ENCODE peak calls at places on chromosomes 12 and 14, in nine cellular contexts. G is neural crest cell, K is cardiac fibroblast, E is heart left ventricle, I is cardiac muscle cell, C is lower leg skin, X is fibroblast of the aortic adventitia, N is Panc1, Z is brain microvascular endothelial cell. L is an unnamed sample.
A peak's percentile ranks its signal among the peaks of the same experiment; 100 is the strongest.

GRCh38 chr12:47797432-47797831 is 22.3 kb downstream of the HDAC7 start:
- DNase-seq in G (no peak), K (no peak), E (no peak), I (no peak), C (no peak), X (no peak), N (no peak), Z (no peak), L (no peak)

GRCh38 chr12:125332900-125333299 is 267.7 kb downstream of the AACS start:
- DNase-seq in G (no peak), K (no peak), E (no peak), I (no peak), C (peak; percentile 28), X (no peak), N (no peak), Z (no peak), L (no peak)

GRCh38 chr14:30034049-30034635 is 106.5 kb upstream of the PRKD1 start:
- DNase-seq in G (no peak), K (peak; percentile 6), E (no peak), I (no peak), C (no peak), X (no peak), N (no peak), Z (no peak), L (no peak)

GRCh38 chr12:3944620-3945019 is 71.4 kb upstream of the PARP11 start:
- DNase-seq in G (no peak), K (no peak), E (no peak), I (no peak), C (no peak), X (no peak), N (no peak), Z (no peak), L (no peak)

GRCh38 chr12:94875525-94875924 is 128.0 kb downstream of the NDUFA12 start:
- DNase-seq in G (no peak), K (peak; percentile 24), E (no peak), I (peak; percentile 27), C (no peak), X (peak; percentile 5), N (peak; percentile 25), Z (no peak), L (no peak)

GRCh38 chr14:70265422-70265821 is 76.7 kb upstream of the SLC8A3 start:
- DNase-seq in G (no peak), K (no peak), E (no peak), I (no peak), C (no peak), X (no peak), N (no peak), Z (no peak), L (no peak)

GRCh38 chr12:39272934-39273770 is 169.8 kb downstream of the KIF21A start:
- DNase-seq in G (peak; percentile 40), K (peak; percentile 67), E (no peak), I (peak; percentile 59), C (no peak), X (peak; percentile 51), N (peak; percentile 10), Z (peak; percentile 40), L (no peak)

GRCh38 chr14:36208690-36209278 is 32.3 kb upstream of the PTCSC3 start:
- DNase-seq in G (no peak), K (no peak), E (no peak), I (no peak), C (no peak), X (no peak), N (no peak), Z (no peak), L (no peak)

GRCh38 chr14:59688224-59689170 is 111.9 kb upstream of the CCDC175 start:
- DNase-seq in G (peak; percentile 45), K (peak; percentile 70), E (no peak), I (peak; percentile 75), C (no peak), X (peak; percentile 68), N (peak; percentile 22), Z (peak; percentile 70), L (no peak)

GRCh38 chr14:68099348-68100045 is 279.9 kb downstream of the RAD51B start:
- DNase-seq in G (no peak), K (no peak), E (no peak), I (no peak), C (no peak), X (no peak), N (no peak), Z (no peak), L (no peak)

GRCh38 chr14:92844220-92844619 is 50.1 kb downstream of the GOLGA5 start:
- DNase-seq in G (no peak), K (peak; percentile 27), E (no peak), I (no peak), C (no peak), X (no peak), N (no peak), Z (no peak), L (no peak)

GRCh38 chr12:106238146-106238545 is 9.7 kb downstream of the CKAP4 start:
- DNase-seq in G (no peak), K (no peak), E (peak; percentile 60), I (no peak), C (no peak), X (no peak), N (no peak), Z (no peak), L (no peak)

GRCh38 chr12:1927751-1928351 is 9.4 kb upstream of the CACNA2D4 start:
- DNase-seq in G (no peak), K (no peak), E (peak; percentile 90), I (peak; percentile 80), C (peak; percentile 72), X (peak; percentile 83), N (no peak), Z (no peak), L (no peak)

GRCh38 chr12:19192709-19193108 is 63.2 kb downstream of the PLEKHA5 start:
- DNase-seq in G (no peak), K (no peak), E (no peak), I (no peak), C (no peak), X (no peak), N (no peak), Z (no peak), L (no peak)

GRCh38 chr14:55071870-55072640 is 20.6 kb downstream of the MAPK1IP1L start:
- DNase-seq in G (no peak), K (peak; percentile 93), E (peak; percentile 72), I (peak; percentile 73), C (no peak), X (peak; percentile 91), N (no peak), Z (peak; percentile 72), L (no peak)

GRCh38 chr14:23344481-23344880 is 8.2 kb downstream of the SLC22A17 start:
- DNase-seq in G (no peak), K (no peak), E (no peak), I (no peak), C (peak; percentile 58), X (no peak), N (no peak), Z (no peak), L (no peak)

GRCh38 chr14:23348297-23348655 is 4.4 kb downstream of the SLC22A17 start:
- DNase-seq in G (no peak), K (no peak), E (no peak), I (no peak), C (peak; percentile 72), X (no peak), N (no peak), Z (no peak), L (no peak)

GRCh38 chr14:23347406-23348296 is 5.0 kb downstream of the SLC22A17 start:
- DNase-seq in G (no peak), K (no peak), E (no peak), I (no peak), C (peak; percentile 60), X (no peak), N (no peak), Z (no peak), L (no peak)

GRCh38 chr14:23346693-23347405 is 5.8 kb downstream of the SLC22A17 start:
- DNase-seq in G (no peak), K (no peak), E (no peak), I (no peak), C (peak; percentile 75), X (no peak), N (no peak), Z (no peak), L (no peak)

GRCh38 chr14:23345987-23346692 is 6.5 kb downstream of the SLC22A17 start:
- DNase-seq in G (no peak), K (no peak), E (no peak), I (no peak), C (no peak), X (no peak), N (no peak), Z (no peak), L (no peak)
- TF ChIP-seq CTCF in G (peak; percentile 32), K (no peak), E (no peak), I (no peak), C (no peak), X (no peak), N (no peak), Z (no peak), L (no peak)

DNA sequence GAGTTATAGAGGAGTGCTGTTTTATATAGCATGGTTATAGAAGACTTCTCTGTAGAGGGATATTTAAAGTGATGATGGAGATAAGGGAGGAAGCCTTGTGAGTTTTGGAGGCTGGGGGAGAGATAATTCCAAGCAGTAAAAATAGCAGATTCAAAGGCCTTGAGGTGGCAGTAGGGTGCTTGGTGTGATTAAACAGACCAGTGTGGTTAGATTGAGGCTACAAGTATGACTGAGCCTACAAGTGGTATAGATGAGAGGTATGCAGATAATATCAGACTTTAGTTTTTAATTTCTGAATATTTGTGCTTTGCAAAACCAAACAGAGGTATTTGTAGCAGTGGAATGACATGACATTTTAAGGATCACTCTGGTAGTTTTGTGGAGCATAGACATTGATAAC is 20.3 kb downstream of the FANCM start:
- DNase-seq in G (no peak), K (peak; percentile 26), E (no peak), I (peak; percentile 32), C (no peak), X (no peak), N (no peak), Z (no peak), L (no peak)
- TF ChIP-seq CTCF in G (no peak), K (no peak), E (no peak), I (peak; percentile 11), C (no peak), X (no peak), N (no peak), Z (peak; percentile 31), L (no peak)

DNA sequence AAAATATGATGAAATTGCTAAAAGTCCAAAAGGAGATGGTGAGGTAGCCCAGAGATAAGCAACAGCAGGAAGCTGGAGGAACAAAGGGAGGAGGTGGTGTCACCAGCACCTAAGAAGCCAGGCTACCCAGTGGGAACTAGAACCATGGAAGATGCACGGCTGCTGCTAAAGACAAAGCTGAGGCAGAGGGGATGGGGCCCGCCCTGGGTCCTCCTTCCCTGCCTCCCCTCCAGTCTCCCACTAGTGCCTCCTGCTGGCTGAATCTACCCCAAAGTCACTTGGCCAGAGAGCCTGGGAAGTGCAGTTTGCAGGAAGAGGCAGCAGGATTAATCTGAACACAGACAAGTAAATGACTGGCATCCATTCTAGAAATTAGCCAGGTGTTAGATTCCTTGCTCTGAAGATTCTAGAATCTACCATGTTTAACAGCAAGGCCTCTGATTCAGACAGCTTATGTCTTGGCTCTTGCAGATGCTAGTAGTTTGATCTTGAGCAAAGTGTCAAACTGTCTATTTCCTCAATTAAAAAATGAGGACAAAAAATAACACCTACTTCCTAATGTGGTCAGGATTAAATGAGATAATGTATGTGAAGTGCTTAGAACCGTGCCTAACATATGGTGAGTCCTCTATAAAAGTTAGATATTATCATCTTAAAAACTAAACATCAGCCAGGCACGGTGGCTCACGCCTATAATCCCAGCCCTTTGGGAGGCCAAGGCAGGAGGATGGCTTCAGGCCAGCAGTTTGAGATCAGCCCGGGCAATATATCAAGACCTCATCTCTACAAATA is 5.9 kb upstream of the LRP10 start:
- DNase-seq in G (no peak), K (no peak), E (no peak), I (no peak), C (no peak), X (no peak), N (no peak), Z (no peak), L (no peak)
- TF ChIP-seq CTCF in G (peak; percentile 30), K (peak; percentile 41), E (no peak), I (peak; percentile 36), C (no peak), X (peak; percentile 25), N (peak; percentile 12), Z (peak; percentile 49), L (no peak)

GRCh38 chr14:58395565-58395814 is 240 bp upstream of the TOMM20L start:
- DNase-seq in G (no peak), K (no peak), E (no peak), I (no peak), C (no peak), X (no peak), N (peak; percentile 2), Z (no peak), L (no peak)
- TF ChIP-seq CTCF in G (no peak), K (no peak), E (no peak), I (no peak), C (no peak), X (no peak), N (no peak), Z (no peak), L (no peak)

L was measured in natural killer cell.